ENCODE peak calls at places on chromosomes 12 and 14, in nine cellular contexts. R is GM19239; H is glomerular endothelial cell; I is AG08395; W is activated T-cell treated with anti-CD3 and anti-CD28 coated beads, Interleukin-2, amount 50 U/mL, for 24 hours; C is AG09309; V is amniotic epithelial cell; E is T-helper 17 cell; A is activated CD8-positive, alpha-beta memory T cell treated with anti-CD3 and anti-CD28 coated beads for 24 hours. N is an unnamed sample.

GRCh38 chr12:102417055-102417454 is 63.3 kb downstream of the IGF1 start:
- DNase-seq in R (no peak), H (no peak), I (no peak), W (no peak), C (no peak), V (no peak), E (no peak), A (no peak), N (no peak)

GRCh38 chr12:123055281-123055766 is 74.8 kb downstream of the ARL6IP4 start:
- DNase-seq in R (no peak), H (no peak), I (no peak), W (no peak), C (no peak), V (no peak), E (no peak), A (no peak), N (no peak)

GRCh38 chr14:99524804-99525698 is 43.8 kb downstream of the CCNK start:
- DNase-seq in R (no peak), H (no peak), I (peak), W (no peak), C (no peak), V (peak), E (no peak), A (no peak), N (peak)

GRCh38 chr14:70638416-70638815 is 3.3 kb upstream of the TTC9 start:
- DNase-seq in R (no peak), H (no peak), I (no peak), W (no peak), C (no peak), V (no peak), E (no peak), A (no peak), N (no peak)

GRCh38 chr12:52090291-52090690 is 10.8 kb downstream of the SMIM41 start:
- DNase-seq in R (no peak), H (no peak), I (no peak), W (peak), C (no peak), V (no peak), E (no peak), A (no peak), N (no peak)

GRCh38 chr12:14256139-14256538 is 109.3 kb upstream of the ATF7IP start:
- DNase-seq in R (no peak), H (no peak), I (peak), W (no peak), C (no peak), V (peak), E (no peak), A (no peak), N (no peak)

GRCh38 chr14:66824251-66824650 is 316.3 kb downstream of the GPHN start:
- DNase-seq in R (no peak), H (peak), I (no peak), W (no peak), C (no peak), V (no peak), E (no peak), A (no peak), N (peak)

GRCh38 chr12:97223419-97223818 is 239.2 kb upstream of the RMST start:
- DNase-seq in R (no peak), H (no peak), I (no peak), W (no peak), C (no peak), V (no peak), E (no peak), A (no peak), N (no peak)

GRCh38 chr14:61478971-61479473 is 157.6 kb downstream of the PRKCH start:
- DNase-seq in R (no peak), H (no peak), I (no peak), W (peak), C (no peak), V (no peak), E (no peak), A (no peak), N (no peak)

GRCh38 chr14:58002618-58003017 is 136.7 kb upstream of the SLC35F4 start:
- DNase-seq in R (no peak), H (no peak), I (no peak), W (no peak), C (no peak), V (no peak), E (no peak), A (no peak), N (no peak)

GRCh38 chr12:69240625-69240984 is 1.2 kb downstream of the CPSF6 start:
- DNase-seq in R (peak), H (no peak), I (no peak), W (no peak), C (no peak), V (no peak), E (no peak), A (no peak), N (no peak)

GRCh38 chr14:81401420-81402122 is 1.4 kb upstream of the STON2 start:
- DNase-seq in R (no peak), H (no peak), I (peak), W (no peak), C (peak), V (peak), E (no peak), A (no peak), N (no peak)

GRCh38 chr12:106049105-106049504 is 89.6 kb downstream of the NUAK1 start:
- DNase-seq in R (no peak), H (no peak), I (peak), W (no peak), C (no peak), V (no peak), E (no peak), A (no peak), N (no peak)